ENCODE peak calls at places on chromosomes 12 and 14, in ten cellular contexts. Z, G, L, V, B, W, O, J, F and H are unnamed samples.

GRCh38 chr14:56268653-56269052 is 150.4 kb downstream of the PELI2 start:
- DNase-seq in L (peak; percentile 4), B (peak; percentile 44), F (no peak), O (no peak), V (no peak), W (peak; percentile 67), G (no peak), Z (no peak), J (no peak), H (peak; percentile 24)

GRCh38 chr12:104695453-104696148 is 238.9 kb downstream of the CHST11 start:
- DNase-seq in W (peak; percentile 96), V (no peak), G (no peak), F (peak; percentile 49), J (no peak), O (no peak), L (peak; percentile 74), B (peak; percentile 93), Z (no peak), H (peak; percentile 98)

GRCh38 chr14:30935445-30935844 is 61.1 kb downstream of the COCH start:
- DNase-seq in B (no peak), J (no peak), F (no peak), L (no peak), V (peak; percentile 39), G (no peak), O (no peak), Z (no peak), W (no peak), H (no peak)

GRCh38 chr12:2691340-2692111 is 103.2 kb upstream of the FKBP4 start:
- DNase-seq in L (no peak), V (no peak), Z (no peak), F (peak; percentile 80), W (no peak), B (no peak), G (no peak), O (peak; percentile 73), J (no peak), H (no peak)

GRCh38 chr12:52585951-52586350 is 12.3 kb upstream of the KRT74 start:
- DNase-seq in J (no peak), B (no peak), F (no peak), V (no peak), Z (no peak), L (no peak), G (no peak), O (peak; percentile 80), W (no peak), H (no peak)

GRCh38 chr12:124085419-124085818 is 112.4 kb downstream of the ZNF664 start:
- DNase-seq in F (no peak), W (no peak), O (no peak), Z (no peak), G (no peak), B (no peak), L (no peak), J (no peak), V (no peak), H (no peak)

GRCh38 chr14:36363704-36364103 is 43.3 kb upstream of the MBIP start:
- DNase-seq in F (no peak), G (no peak), J (no peak), O (no peak), Z (no peak), L (peak; percentile 39), W (no peak), V (no peak), B (no peak), H (no peak)

GRCh38 chr12:92044435-92044834 is 101.2 kb downstream of the BTG1 start:
- DNase-seq in J (no peak), Z (no peak), F (no peak), L (peak; percentile 28), G (no peak), V (peak; percentile 47), B (no peak), W (no peak), O (no peak), H (no peak)

GRCh38 chr12:116535241-116535640 is 23.9 kb upstream of the MAP1LC3B2 start:
- DNase-seq in F (no peak), B (no peak), O (no peak), V (no peak), L (no peak), W (no peak), J (no peak), Z (no peak), G (no peak), H (no peak)

GRCh38 chr14:103103461-103104388 is 9.2 kb downstream of the EXOC3L4 start:
- DNase-seq in V (peak; percentile 69), O (no peak), B (peak; percentile 35), W (peak; percentile 42), J (peak; percentile 68), Z (no peak), G (peak; percentile 59), F (no peak), L (peak; percentile 66), H (no peak)
- TF ChIP-seq CTCF in V (peak; percentile 39), O (peak; percentile 26), B (peak; percentile 8), W (peak; percentile 25), J (no peak), Z (no peak), G (no peak), F (no peak), L (peak; percentile 43), H (peak; percentile 23)

DNA sequence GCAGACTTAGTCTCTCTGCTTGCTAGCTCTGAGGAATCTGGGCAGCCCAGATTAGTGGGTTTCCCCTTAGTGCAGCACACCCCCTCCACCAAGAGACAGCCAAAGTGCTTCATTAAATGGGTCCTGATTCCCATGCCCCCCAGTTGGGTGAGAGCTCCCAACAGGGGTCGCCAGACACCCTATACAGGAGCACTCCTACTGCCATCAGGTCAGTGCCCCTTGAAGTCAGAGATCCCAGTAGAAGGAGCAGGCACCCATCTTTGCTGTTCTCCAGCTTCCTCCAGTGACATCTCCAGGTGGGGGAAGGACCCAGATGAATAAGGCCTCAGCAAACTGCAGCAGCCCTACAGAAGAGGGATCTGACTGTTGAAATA is 36.7 kb upstream of the C14orf132 start:
- DNase-seq in V (no peak), J (no peak), Z (no peak), F (no peak), O (no peak), G (no peak), W (no peak), B (no peak), L (no peak), H (no peak)
- TF ChIP-seq CTCF in V (no peak), J (no peak), Z (no peak), F (no peak), O (peak; percentile 19), G (no peak), W (no peak), B (no peak), L (no peak), H (no peak)

DNA sequence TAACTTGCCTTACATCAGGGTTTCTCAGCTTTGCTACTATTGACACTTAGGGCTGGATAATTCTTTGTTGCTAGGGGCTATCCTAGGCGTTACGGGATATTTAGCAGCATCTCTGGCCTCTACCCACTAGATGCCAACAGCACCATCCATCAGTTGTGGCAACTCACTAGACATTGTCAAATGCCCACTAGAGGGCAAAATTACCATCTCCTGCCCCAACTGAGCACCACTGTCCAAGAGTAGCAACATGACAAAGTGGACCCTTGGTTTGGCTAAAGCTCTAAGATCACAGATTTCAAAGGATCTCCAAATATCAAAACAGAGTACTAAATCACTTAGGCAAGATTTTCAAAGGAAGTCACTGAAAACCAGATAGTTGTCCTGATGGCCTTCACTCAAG is 251.7 kb upstream of the TBX3 start:
- DNase-seq in F (no peak), Z (no peak), G (no peak), V (peak; percentile 60), B (no peak), O (no peak), W (no peak), J (no peak), L (no peak), H (no peak)
- TF ChIP-seq CTCF in F (no peak), Z (no peak), G (peak; percentile 38), V (peak; percentile 74), B (no peak), O (peak; percentile 41), W (peak; percentile 39), J (peak; percentile 9), L (peak; percentile 8), H (peak; percentile 25)

DNA sequence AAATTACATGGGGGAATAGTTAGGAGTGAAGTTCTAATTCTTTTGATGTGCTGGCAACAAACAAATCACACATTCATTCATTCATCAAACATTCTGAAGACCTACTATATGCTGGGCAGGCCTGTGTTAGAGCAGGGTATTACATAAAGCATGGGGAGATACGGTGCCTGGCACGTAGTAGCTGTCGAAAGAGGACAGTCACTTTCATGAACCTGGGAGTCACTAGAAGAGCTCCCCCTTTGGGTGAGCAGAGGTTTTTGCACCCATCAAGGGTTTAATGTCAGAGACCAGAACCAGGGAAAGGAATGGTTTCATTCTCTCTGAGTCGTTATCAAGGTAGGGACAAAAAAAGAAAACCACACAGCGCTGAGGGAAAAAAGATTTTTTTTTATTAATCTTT is 10.0 kb downstream of the LHX5 start:
- DNase-seq in B (no peak), F (peak; percentile 50), G (no peak), W (peak; percentile 26), J (no peak), Z (no peak), V (peak; percentile 57), L (peak; percentile 25), O (no peak), H (no peak)
- TF ChIP-seq CTCF in B (peak; percentile 41), F (peak; percentile 33), G (no peak), W (peak; percentile 68), J (peak; percentile 13), Z (no peak), V (peak; percentile 68), L (peak; percentile 62), O (peak; percentile 3), H (peak; percentile 67)

GRCh38 chr12:27969011-27969900 is 3.3 kb downstream of the PTHLH start:
- DNase-seq in L (no peak), B (peak; percentile 29), W (peak; percentile 51), J (peak; percentile 24), F (no peak), G (peak; percentile 16), Z (no peak), V (peak; percentile 95), O (no peak), H (peak; percentile 28)
- TF ChIP-seq CTCF in L (peak; percentile 47), B (peak; percentile 23), W (peak; percentile 22), J (no peak), F (no peak), G (no peak), Z (no peak), V (no peak), O (peak; percentile 53), H (peak; percentile 22)

GRCh38 chr14:52951730-52952481 is 1.1 kb upstream of the FERMT2 start:
- DNase-seq in F (peak; percentile 31), Z (no peak), L (peak; percentile 81), J (peak; percentile 69), B (peak; percentile 80), G (no peak), O (no peak), W (peak; percentile 92), V (peak; percentile 87), H (peak; percentile 86)
- TF ChIP-seq CTCF in F (no peak), Z (no peak), L (peak; percentile 78), J (no peak), B (peak; percentile 45), G (peak; percentile 63), O (peak; percentile 77), W (peak; percentile 70), V (peak; percentile 64), H (peak; percentile 62)

DNA sequence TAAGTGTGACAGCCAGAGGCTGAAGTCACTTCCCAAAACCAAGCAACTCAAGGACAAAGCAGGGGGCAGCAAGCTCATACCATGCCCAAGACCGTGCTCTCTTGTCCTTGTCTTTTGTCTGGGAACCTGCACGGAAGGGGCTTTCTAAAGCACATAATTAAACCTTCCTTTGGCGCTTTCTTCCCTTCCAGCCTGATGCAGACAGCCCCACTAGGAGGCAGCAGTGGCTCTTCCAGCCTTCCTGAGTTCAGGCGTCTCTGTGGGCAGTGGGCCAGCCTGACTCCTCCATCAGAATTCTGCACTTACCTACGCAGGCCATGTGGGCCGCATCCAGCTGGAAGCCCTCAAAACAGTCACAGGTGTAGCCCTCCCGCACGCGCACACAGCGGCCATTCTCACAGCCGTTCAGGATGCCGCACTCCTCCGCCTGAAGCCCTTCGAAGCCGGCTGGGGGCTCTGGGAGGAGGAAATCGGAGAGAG is 7.6 kb downstream of the ISCA2 start:
- DNase-seq in Z (peak; percentile 62), O (no peak), J (peak; percentile 80), F (no peak), V (peak; percentile 85), L (peak; percentile 71), B (peak; percentile 83), G (peak; percentile 58), W (peak; percentile 90), H (peak; percentile 83)
- TF ChIP-seq CTCF in Z (peak; percentile 55), O (peak; percentile 84), J (peak; percentile 25), F (peak; percentile 18), V (peak; percentile 87), L (peak; percentile 83), B (peak; percentile 91), G (peak; percentile 66), W (peak; percentile 97), H (peak; percentile 92)